ENCODE peak calls at places on chromosomes 5 and 9, in nine cellular contexts. One of them, this sample, is unnamed.

GRCh38 chr5:178290376-178290775 is 57.8 kb upstream of the PHYKPL start:
- DNase-seq in A172: no peak
- DNase-seq in NCI-H1417: no peak
- DNase-seq in germinal center: no peak
- DNase-seq in astrocyte of the spinal cord: no peak
- DNase-seq in RWPE1: no peak
- DNase-seq in HuH-7: no peak
- DNase-seq in kidney tubule cell: no peak
- DNase-seq in NCI-H1092: no peak
- DNase-seq in this sample: no peak

GRCh38 chr9:9108641-9109040 is 1309.1 kb upstream of the DMAC1 start:
- DNase-seq in A172: peak
- DNase-seq in NCI-H1417: no peak
- DNase-seq in germinal center: no peak
- DNase-seq in astrocyte of the spinal cord: no peak
- DNase-seq in RWPE1: no peak
- DNase-seq in HuH-7: no peak
- DNase-seq in kidney tubule cell: no peak
- DNase-seq in NCI-H1092: no peak
- DNase-seq in this sample: no peak

GRCh38 chr9:128575469-128575868 is 23.1 kb downstream of the SPTAN1 start:
- DNase-seq in A172: peak
- DNase-seq in NCI-H1417: no peak
- DNase-seq in germinal center: no peak
- DNase-seq in astrocyte of the spinal cord: peak
- DNase-seq in RWPE1: no peak
- DNase-seq in HuH-7: no peak
- DNase-seq in kidney tubule cell: no peak
- DNase-seq in NCI-H1092: peak
- DNase-seq in this sample: no peak

GRCh38 chr5:73183491-73183891 is 10.5 kb downstream of the TMEM174 start:
- DNase-seq in A172: no peak
- DNase-seq in NCI-H1417: no peak
- DNase-seq in germinal center: no peak
- DNase-seq in astrocyte of the spinal cord: no peak
- DNase-seq in RWPE1: no peak
- DNase-seq in HuH-7: peak
- DNase-seq in kidney tubule cell: no peak
- DNase-seq in NCI-H1092: no peak
- DNase-seq in this sample: no peak

GRCh38 chr9:127567119-127567897 is 44.8 kb upstream of the STXBP1 start:
- DNase-seq in A172: peak
- DNase-seq in NCI-H1417: peak
- DNase-seq in germinal center: no peak
- DNase-seq in astrocyte of the spinal cord: peak
- DNase-seq in RWPE1: no peak
- DNase-seq in HuH-7: peak
- DNase-seq in kidney tubule cell: peak
- DNase-seq in NCI-H1092: no peak
- DNase-seq in this sample: no peak

GRCh38 chr9:133580416-133580738 is 28.8 kb downstream of the FAM163B start:
- DNase-seq in A172: no peak
- DNase-seq in NCI-H1417: no peak
- DNase-seq in germinal center: no peak
- DNase-seq in astrocyte of the spinal cord: no peak
- DNase-seq in RWPE1: no peak
- DNase-seq in HuH-7: no peak
- DNase-seq in kidney tubule cell: peak
- DNase-seq in NCI-H1092: no peak
- DNase-seq in this sample: no peak

GRCh38 chr5:73122875-73123810 is 2.8 kb downstream of the TMEM171 start:
- DNase-seq in A172: peak
- DNase-seq in NCI-H1417: no peak
- DNase-seq in germinal center: no peak
- DNase-seq in astrocyte of the spinal cord: peak
- DNase-seq in RWPE1: peak
- DNase-seq in HuH-7: no peak
- DNase-seq in kidney tubule cell: no peak
- DNase-seq in NCI-H1092: no peak
- DNase-seq in this sample: no peak

GRCh38 chr9:127033784-127034183 is 88.7 kb downstream of the ANGPTL2 start:
- DNase-seq in A172: no peak
- DNase-seq in NCI-H1417: no peak
- DNase-seq in germinal center: no peak
- DNase-seq in astrocyte of the spinal cord: peak
- DNase-seq in RWPE1: no peak
- DNase-seq in HuH-7: no peak
- DNase-seq in kidney tubule cell: no peak
- DNase-seq in NCI-H1092: no peak
- DNase-seq in this sample: no peak

GRCh38 chr9:31103836-31104235 is 1280.6 kb upstream of the ACO1 start:
- DNase-seq in A172: peak
- DNase-seq in NCI-H1417: no peak
- DNase-seq in germinal center: no peak
- DNase-seq in astrocyte of the spinal cord: peak
- DNase-seq in RWPE1: no peak
- DNase-seq in HuH-7: no peak
- DNase-seq in kidney tubule cell: peak
- DNase-seq in NCI-H1092: no peak
- DNase-seq in this sample: no peak

GRCh38 chr5:179126506-179126991 is 66.4 kb downstream of the ZNF354C start:
- DNase-seq in A172: no peak
- DNase-seq in NCI-H1417: no peak
- DNase-seq in germinal center: no peak
- DNase-seq in astrocyte of the spinal cord: no peak
- DNase-seq in RWPE1: no peak
- DNase-seq in HuH-7: no peak
- DNase-seq in kidney tubule cell: no peak
- DNase-seq in NCI-H1092: no peak
- DNase-seq in this sample: no peak

GRCh38 chr9:8599937-8600336 is 800.4 kb upstream of the DMAC1 start:
- DNase-seq in A172: peak
- DNase-seq in NCI-H1417: no peak
- DNase-seq in germinal center: no peak
- DNase-seq in astrocyte of the spinal cord: no peak
- DNase-seq in RWPE1: no peak
- DNase-seq in HuH-7: peak
- DNase-seq in kidney tubule cell: no peak
- DNase-seq in NCI-H1092: no peak
- DNase-seq in this sample: no peak

GRCh38 chr5:168356592-168356991 is 65.1 kb downstream of the WWC1 start:
- DNase-seq in A172: no peak
- DNase-seq in NCI-H1417: no peak
- DNase-seq in germinal center: no peak
- DNase-seq in astrocyte of the spinal cord: no peak
- DNase-seq in RWPE1: no peak
- DNase-seq in HuH-7: no peak
- DNase-seq in kidney tubule cell: no peak
- DNase-seq in NCI-H1092: peak
- DNase-seq in this sample: peak

GRCh38 chr5:74432240-74432639 is 208.3 kb downstream of the ENC1 start:
- DNase-seq in A172: no peak
- DNase-seq in NCI-H1417: peak
- DNase-seq in germinal center: no peak
- DNase-seq in astrocyte of the spinal cord: no peak
- DNase-seq in RWPE1: no peak
- DNase-seq in HuH-7: no peak
- DNase-seq in kidney tubule cell: no peak
- DNase-seq in NCI-H1092: peak
- DNase-seq in this sample: peak

GRCh38 chr5:179870952-179871351 is 12.3 kb upstream of the MRNIP start:
- DNase-seq in A172: no peak
- DNase-seq in NCI-H1417: no peak
- DNase-seq in germinal center: no peak
- DNase-seq in astrocyte of the spinal cord: no peak
- DNase-seq in RWPE1: no peak
- DNase-seq in HuH-7: no peak
- DNase-seq in kidney tubule cell: no peak
- DNase-seq in NCI-H1092: no peak
- DNase-seq in this sample: no peak

GRCh38 chr5:148011407-148012124 is 52.2 kb upstream of the SPINK5 start:
- DNase-seq in A172: peak
- DNase-seq in NCI-H1417: no peak
- DNase-seq in germinal center: no peak
- DNase-seq in astrocyte of the spinal cord: peak
- DNase-seq in RWPE1: peak
- DNase-seq in HuH-7: peak
- DNase-seq in kidney tubule cell: peak
- DNase-seq in NCI-H1092: no peak
- DNase-seq in this sample: no peak

GRCh38 chr9:136741885-136742568 is 713 bp downstream of the LCN10 start:
- DNase-seq in A172: no peak
- DNase-seq in NCI-H1417: peak
- DNase-seq in germinal center: no peak
- DNase-seq in astrocyte of the spinal cord: no peak
- DNase-seq in RWPE1: no peak
- DNase-seq in HuH-7: no peak
- DNase-seq in kidney tubule cell: no peak
- DNase-seq in NCI-H1092: no peak
- DNase-seq in this sample: no peak

GRCh38 chr5:172841258-172841657 is 7.2 kb downstream of the ERGIC1 start:
- DNase-seq in A172: no peak
- DNase-seq in NCI-H1417: peak
- DNase-seq in germinal center: no peak
- DNase-seq in astrocyte of the spinal cord: no peak
- DNase-seq in RWPE1: no peak
- DNase-seq in HuH-7: no peak
- DNase-seq in kidney tubule cell: no peak
- DNase-seq in NCI-H1092: peak
- DNase-seq in this sample: no peak

GRCh38 chr5:181163487-181164075 is 16.2 kb downstream of the OR2V2 start:
- DNase-seq in A172: no peak
- DNase-seq in NCI-H1417: no peak
- DNase-seq in germinal center: no peak
- DNase-seq in astrocyte of the spinal cord: no peak
- DNase-seq in RWPE1: no peak
- DNase-seq in HuH-7: no peak
- DNase-seq in kidney tubule cell: no peak
- DNase-seq in NCI-H1092: no peak
- DNase-seq in this sample: no peak

GRCh38 chr9:126489604-126490593 is 123.8 kb upstream of the LMX1B start:
- DNase-seq in A172: no peak
- DNase-seq in NCI-H1417: peak
- DNase-seq in germinal center: no peak
- DNase-seq in astrocyte of the spinal cord: no peak
- DNase-seq in RWPE1: no peak
- DNase-seq in HuH-7: no peak
- DNase-seq in kidney tubule cell: no peak
- DNase-seq in NCI-H1092: no peak
- DNase-seq in this sample: no peak

GRCh38 chr5:439181-439580 is 3.8 kb upstream of the EXOC3 start:
- DNase-seq in A172: no peak
- DNase-seq in NCI-H1417: no peak
- DNase-seq in germinal center: no peak
- DNase-seq in astrocyte of the spinal cord: no peak
- DNase-seq in RWPE1: no peak
- DNase-seq in HuH-7: no peak
- DNase-seq in kidney tubule cell: no peak
- DNase-seq in NCI-H1092: no peak
- DNase-seq in this sample: no peak

GRCh38 chr5:112684121-112684520 is 53.6 kb upstream of the APC start:
- DNase-seq in A172: no peak
- DNase-seq in NCI-H1417: no peak
- DNase-seq in germinal center: no peak
- DNase-seq in astrocyte of the spinal cord: no peak
- DNase-seq in RWPE1: no peak
- DNase-seq in HuH-7: no peak
- DNase-seq in kidney tubule cell: no peak
- DNase-seq in NCI-H1092: no peak
- DNase-seq in this sample: no peak

GRCh38 chr9:7560669-7561305 is 238.8 kb downstream of the DMAC1 start:
- DNase-seq in A172: no peak
- DNase-seq in NCI-H1417: no peak
- DNase-seq in germinal center: no peak
- DNase-seq in astrocyte of the spinal cord: no peak
- DNase-seq in RWPE1: no peak
- DNase-seq in HuH-7: no peak
- DNase-seq in kidney tubule cell: no peak
- DNase-seq in NCI-H1092: no peak
- DNase-seq in this sample: no peak

GRCh38 chr9:130815242-130815808 is 19.7 kb upstream of the ABL1 start:
- DNase-seq in A172: no peak
- DNase-seq in NCI-H1417: no peak
- DNase-seq in germinal center: no peak
- DNase-seq in astrocyte of the spinal cord: no peak
- DNase-seq in RWPE1: no peak
- DNase-seq in HuH-7: no peak
- DNase-seq in kidney tubule cell: peak
- DNase-seq in NCI-H1092: no peak
- DNase-seq in this sample: no peak

GRCh38 chr5:172868924-172869565 is 35.0 kb downstream of the ERGIC1 start:
- DNase-seq in A172: peak
- DNase-seq in NCI-H1417: no peak
- DNase-seq in germinal center: no peak
- DNase-seq in astrocyte of the spinal cord: peak
- DNase-seq in RWPE1: peak
- DNase-seq in HuH-7: no peak
- DNase-seq in kidney tubule cell: peak
- DNase-seq in NCI-H1092: no peak
- DNase-seq in this sample: no peak

GRCh38 chr5:9801908-9802307 is 171.8 kb upstream of the TAS2R1 start:
- DNase-seq in A172: no peak
- DNase-seq in NCI-H1417: no peak
- DNase-seq in germinal center: no peak
- DNase-seq in astrocyte of the spinal cord: no peak
- DNase-seq in RWPE1: no peak
- DNase-seq in HuH-7: no peak
- DNase-seq in kidney tubule cell: no peak
- DNase-seq in NCI-H1092: no peak
- DNase-seq in this sample: no peak

GRCh38 chr5:127229185-127229889 is 61.3 kb upstream of the MEGF10 start:
- DNase-seq in A172: no peak
- DNase-seq in NCI-H1417: peak
- DNase-seq in germinal center: peak
- DNase-seq in astrocyte of the spinal cord: peak
- DNase-seq in RWPE1: peak
- DNase-seq in HuH-7: peak
- DNase-seq in kidney tubule cell: peak
- DNase-seq in NCI-H1092: peak
- DNase-seq in this sample: peak

GRCh38 chr9:107734231-107735014 is 244.9 kb upstream of the KLF4 start:
- DNase-seq in A172: no peak
- DNase-seq in NCI-H1417: no peak
- DNase-seq in germinal center: no peak
- DNase-seq in astrocyte of the spinal cord: peak
- DNase-seq in RWPE1: peak
- DNase-seq in HuH-7: no peak
- DNase-seq in kidney tubule cell: peak
- DNase-seq in NCI-H1092: no peak
- DNase-seq in this sample: no peak

GRCh38 chr9:90826326-90827020 is 24.9 kb downstream of the SYK start:
- DNase-seq in A172: no peak
- DNase-seq in NCI-H1417: no peak
- DNase-seq in germinal center: no peak
- DNase-seq in astrocyte of the spinal cord: no peak
- DNase-seq in RWPE1: no peak
- DNase-seq in HuH-7: no peak
- DNase-seq in kidney tubule cell: no peak
- DNase-seq in NCI-H1092: no peak
- DNase-seq in this sample: no peak

GRCh38 chr5:150163547-150164059 is 3.0 kb upstream of the CDX1 start:
- DNase-seq in A172: no peak
- DNase-seq in NCI-H1417: no peak
- DNase-seq in germinal center: no peak
- DNase-seq in astrocyte of the spinal cord: no peak
- DNase-seq in RWPE1: no peak
- DNase-seq in HuH-7: peak
- DNase-seq in kidney tubule cell: no peak
- DNase-seq in NCI-H1092: no peak
- DNase-seq in this sample: no peak

GRCh38 chr9:114007991-114008666 is 70.0 kb downstream of the AMBP start:
- DNase-seq in A172: no peak
- DNase-seq in NCI-H1417: no peak
- DNase-seq in germinal center: no peak
- DNase-seq in astrocyte of the spinal cord: no peak
- DNase-seq in RWPE1: no peak
- DNase-seq in HuH-7: no peak
- DNase-seq in kidney tubule cell: no peak
- DNase-seq in NCI-H1092: no peak
- DNase-seq in this sample: no peak

GRCh38 chr5:142540774-142541466 is 145.0 kb downstream of the FGF1 start:
- DNase-seq in A172: no peak
- DNase-seq in NCI-H1417: no peak
- DNase-seq in germinal center: no peak
- DNase-seq in astrocyte of the spinal cord: peak
- DNase-seq in RWPE1: no peak
- DNase-seq in HuH-7: no peak
- DNase-seq in kidney tubule cell: no peak
- DNase-seq in NCI-H1092: no peak
- DNase-seq in this sample: no peak